ENCODE peak calls at places on chromosome 18, in ten cellular contexts. Z is effector CD4-positive, alpha-beta T cell; F is smooth muscle cell of the brain vasculature; B is fibroblast of gingiva; O is iPS DF 6.9; S is GDM1; I is T-cell; U is midbrain; X is astrocyte of the cerebellum; M is frontal cortex. R is an unnamed sample.
A peak's percentile ranks its signal among the peaks of the same experiment; 100 is the strongest.

GRCh38 chr18:59718108-59719057 is 21.2 kb upstream of the CCBE1 start:
- DNase-seq in Z (no peak), F (no peak), B (peak; percentile 97), O (no peak), S (no peak), I (no peak), U (no peak), X (peak; percentile 46), M (no peak), R (no peak)

GRCh38 chr18:72833471-72833870 is 34.3 kb downstream of the NETO1 start:
- DNase-seq in Z (no peak), F (no peak), B (no peak), O (no peak), S (no peak), I (no peak), U (no peak), X (no peak), M (no peak), R (no peak)

GRCh38 chr18:76654536-76654935 is 159.5 kb upstream of the ZNF516 start:
- DNase-seq in Z (no peak), F (no peak), B (peak; percentile 26), O (no peak), S (no peak), I (no peak), U (no peak), X (no peak), M (no peak), R (no peak)

GRCh38 chr18:27109403-27109802 is 75.7 kb downstream of the CHST9 start:
- DNase-seq in Z (no peak), F (no peak), B (no peak), O (no peak), S (no peak), I (no peak), U (no peak), X (no peak), M (no peak), R (no peak)

GRCh38 chr18:37654711-37655369 is 89.2 kb upstream of the CELF4 start:
- DNase-seq in Z (no peak), F (no peak), B (no peak), O (no peak), S (no peak), I (no peak), U (no peak), X (no peak), M (no peak), R (no peak)

GRCh38 chr18:32714571-32715148 is 58.2 kb downstream of the KLHL14 start:
- DNase-seq in Z (no peak), F (peak; percentile 39), B (peak; percentile 40), O (peak; percentile 57), S (peak; percentile 41), I (no peak), U (peak; percentile 75), X (peak; percentile 64), M (peak; percentile 1), R (peak; percentile 69)

GRCh38 chr18:62426191-62426488 is 96.7 kb upstream of the ZCCHC2 start:
- DNase-seq in Z (no peak), F (no peak), B (no peak), O (no peak), S (no peak), I (no peak), U (no peak), X (no peak), M (no peak), R (no peak)

GRCh38 chr18:36633961-36634412 is 194.8 kb downstream of the TPGS2 start:
- DNase-seq in Z (no peak), F (no peak), B (no peak), O (no peak), S (no peak), I (no peak), U (no peak), X (peak; percentile 22), M (no peak), R (no peak)

GRCh38 chr18:35121531-35121930 is 80.3 kb downstream of the MAPRE2 start:
- DNase-seq in Z (no peak), F (no peak), B (no peak), O (no peak), S (no peak), I (no peak), U (no peak), X (no peak), M (no peak), R (no peak)

GRCh38 chr18:46281185-46282176 is 177.3 kb downstream of the HAUS1 start:
- DNase-seq in Z (peak; percentile 46), F (peak; percentile 66), B (peak; percentile 69), O (peak; percentile 47), S (peak; percentile 47), I (peak; percentile 23), U (peak; percentile 44), X (peak; percentile 69), M (peak; percentile 19), R (peak; percentile 74)

GRCh38 chr18:55083461-55083860 is 124.2 kb upstream of the CCDC68 start:
- DNase-seq in Z (no peak), F (no peak), B (no peak), O (no peak), S (no peak), I (no peak), U (no peak), X (peak; percentile 47), M (no peak), R (no peak)

GRCh38 chr18:74574916-74575315 is 22.8 kb upstream of the ZNF407 start:
- DNase-seq in Z (no peak), F (no peak), B (no peak), O (no peak), S (no peak), I (no peak), U (no peak), X (no peak), M (no peak), R (no peak)

GRCh38 chr18:46073474-46074331 is 1.6 kb upstream of the PSTPIP2 start:
- DNase-seq in Z (peak; percentile 54), F (peak; percentile 44), B (peak; percentile 48), O (peak; percentile 47), S (peak; percentile 27), I (peak; percentile 9), U (peak; percentile 75), X (peak; percentile 51), M (no peak), R (peak; percentile 66)

GRCh38 chr18:21998531-21998930 is 170.9 kb upstream of the GATA6 start:
- DNase-seq in Z (no peak), F (no peak), B (no peak), O (no peak), S (no peak), I (no peak), U (no peak), X (no peak), M (no peak), R (no peak)

GRCh38 chr18:13570856-13571495 is 155.4 kb downstream of the FAM210A start:
- DNase-seq in Z (no peak), F (no peak), B (no peak), O (no peak), S (peak; percentile 57), I (no peak), U (no peak), X (no peak), M (no peak), R (peak; percentile 12)

GRCh38 chr18:50033004-50033403 is 161.9 kb downstream of the MYO5B start:
- DNase-seq in Z (no peak), F (no peak), B (no peak), O (no peak), S (no peak), I (no peak), U (no peak), X (no peak), M (no peak), R (no peak)

GRCh38 chr18:69628774-69629359 is 228.2 kb downstream of the DOK6 start:
- DNase-seq in Z (no peak), F (no peak), B (no peak), O (no peak), S (no peak), I (no peak), U (no peak), X (no peak), M (no peak), R (no peak)

GRCh38 chr18:35658112-35658511 is 76.6 kb downstream of the GALNT1 start:
- DNase-seq in Z (no peak), F (no peak), B (no peak), O (no peak), S (no peak), I (no peak), U (no peak), X (no peak), M (no peak), R (no peak)

GRCh38 chr18:73136134-73136533 is 268.3 kb upstream of the NETO1 start:
- DNase-seq in Z (no peak), F (no peak), B (peak; percentile 14), O (no peak), S (no peak), I (no peak), U (no peak), X (no peak), M (no peak), R (peak; percentile 6)

GRCh38 chr18:5868218-5868904 is 27.0 kb downstream of the TMEM200C start:
- DNase-seq in Z (no peak), F (peak; percentile 74), B (peak; percentile 67), O (peak; percentile 84), S (peak; percentile 34), I (no peak), U (peak; percentile 81), X (peak; percentile 90), M (no peak), R (peak; percentile 78)

GRCh38 chr18:79405781-79406575 is 10.2 kb downstream of the NFATC1 start:
- DNase-seq in Z (peak; percentile 88), F (no peak), B (no peak), O (no peak), S (no peak), I (peak; percentile 89), U (no peak), X (no peak), M (no peak), R (peak; percentile 46)